ENCODE peak calls at places on chromosome 22, in four cellular contexts. F is right lobe of liver, G is SJSA1, A is left ventricle myocardium inferior. E is an unnamed sample. For H3K9me3, the result is how much of the 10 kb centered on the place peaks cover.

GRCh38 chr22:19844423-19845368 is 10.0 kb downstream of the GNB1L start:
- DNase-seq in F (peak), G (peak), A (peak), E (no peak)

GRCh38 chr22:37197451-37198289 is 9.6 kb upstream of the C1QTNF6 start:
- DNase-seq in F (peak), G (peak), A (no peak), E (peak)

GRCh38 chr22:26573026-26573662 is 16.8 kb downstream of the TPST2 start:
- DNase-seq in F (peak), G (no peak), A (peak), E (no peak)

GRCh38 chr22:32325811-32326237 is 31.8 kb upstream of the RFPL3 start:
- DNase-seq in F (no peak), G (peak), A (no peak), E (no peak)

GRCh38 chr22:42419328-42419881 is 12.8 kb downstream of the NFAM1 start:
- DNase-seq in F (no peak), G (no peak), A (no peak), E (no peak)

GRCh38 chr22:22060200-22061084 is 77.9 kb upstream of the TOP3B start:
- DNase-seq in F (peak), G (peak), A (peak), E (peak)

GRCh38 chr22:50236731-50237409 is 8.0 kb downstream of the TUBGCP6 start:
- DNase-seq in F (peak), G (no peak), A (peak), E (no peak)

GRCh38 chr22:21807545-21807944 is 59.9 kb downstream of the MAPK1 start:
- DNase-seq in F (no peak), G (no peak), A (no peak), E (no peak)

GRCh38 chr22:22318723-22319465 is 74.3 kb downstream of the VPREB1 start:
- DNase-seq in F (no peak), G (no peak), A (no peak), E (no peak)

GRCh38 chr22:35299217-35299716 is 427 bp upstream of the TOM1 start:
- DNase-seq in F (no peak), G (no peak), A (no peak), E (no peak)

GRCh38 chr22:37999236-37999635 is 14.9 kb upstream of the SOX10 start:
- DNase-seq in F (no peak), G (no peak), A (no peak), E (no peak)

GRCh38 chr22:22684605-22685561 is 40.5 kb downstream of the GGTLC2 start:
- DNase-seq in F (peak), G (peak), A (no peak), E (peak)

GRCh38 chr22:35915477-35916013 is 113.1 kb downstream of the RBFOX2 start:
- DNase-seq in F (no peak), G (no peak), A (no peak), E (no peak)

GRCh38 chr22:23786261-23786710 is 480 bp upstream of the SMARCB1 start:
- DNase-seq in F (no peak), G (no peak), A (no peak), E (no peak)

GRCh38 chr22:50699754-50700386 is 27.2 kb downstream of the SHANK3 start:
- DNase-seq in F (peak), G (no peak), A (peak), E (no peak)

GRCh38 chr22:50302041-50302541 is 5.4 kb downstream of the PLXNB2 start:
- DNase-seq in F (peak), G (no peak), A (no peak), E (no peak)

GRCh38 chr22:45263790-45264269 is 20.9 kb upstream of the UPK3A start:
- DNase-seq in F (peak), G (peak), A (peak), E (peak)

GRCh38 chr22:42871146-42872050 is 14.3 kb upstream of the ARFGAP3 start:
- DNase-seq in F (no peak), G (no peak), A (no peak), E (no peak)

GRCh38 chr22:29202231-29203192 is 3.2 kb upstream of the EMID1 start:
- DNase-seq in F (peak), G (peak), A (peak), E (no peak)

GRCh38 chr22:50705851-50706351 is 32.1 kb upstream of the ACR start:
- DNase-seq in F (peak), G (no peak), A (peak), E (no peak)

GRCh38 chr22:27719535-27720227 is 81.9 kb downstream of the MN1 start:
- DNase-seq in F (no peak), G (peak), A (no peak), E (no peak)

GRCh38 chr22:20164863-20165262 is 14.0 kb upstream of the CCDC188 start:
- DNase-seq in F (no peak), G (no peak), A (no peak), E (no peak)

GRCh38 chr22:44096736-44097135 is 72.6 kb downstream of the PARVB start:
- DNase-seq in F (no peak), G (no peak), A (no peak), E (no peak)

GRCh38 chr22:45242778-45243191 is 2.1 kb upstream of the KIAA0930 start:
- DNase-seq in F (peak), G (no peak), A (no peak), E (no peak)

GRCh38 chr22:25781801-25782200 is 39.8 kb downstream of the MYO18B start:
- DNase-seq in F (no peak), G (no peak), A (no peak), E (no peak)

GRCh38 chr22:25120761-25121212 is 78.9 kb upstream of the CRYBB3 start:
- DNase-seq in F (peak), G (no peak), A (no peak), E (peak)

GRCh38 chr22:44438481-44439131 is 59.4 kb downstream of the RTL6 start:
- DNase-seq in F (no peak), G (no peak), A (no peak), E (no peak)

GRCh38 chr22:37018815-37019308 is 385 bp downstream of the TST start:
- DNase-seq in F (peak), G (peak), A (peak), E (peak)

GRCh38 chr22:42902875-42903510 is 45.9 kb upstream of the ARFGAP3 start:
- DNase-seq in F (no peak), G (no peak), A (no peak), E (no peak)

GRCh38 chr22:38108561-38109319 is 1.7 kb downstream of the BAIAP2L2 start:
- DNase-seq in F (no peak), G (no peak), A (no peak), E (no peak)

GRCh38 chr22:29022101-29022817 is 39.4 kb downstream of the C22orf31 start:
- DNase-seq in F (no peak), G (no peak), A (no peak), E (no peak)

GRCh38 chr22:46275455-46276129 is 7.8 kb downstream of the TTC38 start:
- DNase-seq in F (no peak), G (no peak), A (no peak), E (no peak)

GRCh38 chr22:31085493-31085824 is 4.3 kb downstream of the SMTN start:
- DNase-seq in F (no peak), G (no peak), A (peak), E (peak)

GRCh38 chr22:22866381-22867111 is 21.1 kb upstream of the IGLL5 start:
- DNase-seq in F (no peak), G (no peak), A (no peak), E (no peak)

GRCh38 chr22:44701824-44702478 is at the start of gene PRR5:
- DNase-seq in F (peak), G (peak), A (peak), E (peak)

GRCh38 chr22:28923826-28924732 is 40.7 kb downstream of the ZNRF3 start:
- DNase-seq in F (peak), G (no peak), A (no peak), E (no peak)

GRCh38 chr22:50674606-50675552 is 2.3 kb downstream of the SHANK3 start:
- DNase-seq in F (no peak), G (peak), A (no peak), E (no peak)

DNA sequence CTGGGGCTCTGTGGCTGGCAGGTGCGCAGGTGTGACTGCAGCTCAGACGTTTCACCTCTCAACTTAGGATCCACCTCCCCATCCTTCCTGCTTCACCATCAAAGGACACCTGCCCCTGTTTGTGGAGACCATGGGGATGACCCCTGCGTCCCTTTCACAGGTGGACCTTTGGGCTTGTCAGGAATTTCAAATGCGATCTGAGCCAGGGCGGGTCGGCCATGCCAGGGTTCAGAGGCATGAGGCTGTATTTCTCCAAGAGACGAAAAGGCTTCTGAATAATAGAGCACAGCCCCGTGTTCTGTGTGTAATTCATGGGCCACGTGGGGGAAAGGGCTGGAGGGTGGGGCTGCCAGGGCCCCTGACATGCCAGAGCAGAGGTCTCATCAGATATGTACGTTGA is 668.0 kb downstream of the BRD1 start:
- DNase-seq in F (no peak), G (no peak), A (no peak), E (no peak)
- H3K9me3 ChIP-seq in F (under half), G (under half), A (under half), E (under half)

GRCh38 chr22:47406896-47407295 is 644.4 kb downstream of the TBC1D22A start:
- DNase-seq in F (no peak), G (no peak), A (no peak), E (no peak)
- H3K9me3 ChIP-seq in F (under half), G (under half), A (under half), E (under half)

GRCh38 chr22:39431216-39431801 is 25.5 kb upstream of the MGAT3 start:
- DNase-seq in F (no peak), G (no peak), A (no peak), E (no peak)
- H3K9me3 ChIP-seq in F (under half), G (under half), A (under half), E (under half)

GRCh38 chr22:48558606-48559402 is 1268.9 kb downstream of the BRD1 start:
- DNase-seq in F (no peak), G (no peak), A (no peak), E (no peak)

GRCh38 chr22:48556751-48557150 is 1270.9 kb downstream of the BRD1 start:
- DNase-seq in F (no peak), G (no peak), A (no peak), E (no peak)

GRCh38 chr22:48559647-48560388 is 1267.9 kb downstream of the BRD1 start:
- DNase-seq in F (no peak), G (no peak), A (no peak), E (no peak)

GRCh38 chr22:48555606-48556005 is 1272.1 kb downstream of the BRD1 start:
- DNase-seq in F (no peak), G (no peak), A (no peak), E (no peak)

GRCh38 chr22:48557473-48557872 is 1270.2 kb downstream of the BRD1 start:
- DNase-seq in F (no peak), G (no peak), A (no peak), E (no peak)
- H3K9me3 ChIP-seq in F (under half), G (under half), A (under half), E (under half)